ENCODE peak calls at places on chromosomes 1 and 21, in ten cellular contexts. One of them, this sample, is unnamed.

GRCh38 chr1:153100241-153100640 is 5.9 kb upstream of the SPRR2E start:
- DNase-seq in HS-5: peak; percentile 82
- DNase-seq in mucosa of gallbladder: no peak
- DNase-seq in LoVo: peak; percentile 32
- DNase-seq in sciatic nerve: no peak
- DNase-seq in CD8-positive, alpha-beta memory T cell: no peak
- DNase-seq in stimulated activated naive CD8-positive, alpha-beta T cell treated with anti-CD3 and anti-CD28 coated beads, Interleukin-15, Interleukin-2, amounts not matched to agents 100 U/mL and 50 U/mL, for 24 hours: no peak
- DNase-seq in fibroblast of mammary gland: no peak
- DNase-seq in transverse colon: no peak
- DNase-seq in CD8-positive, alpha-beta T cell: no peak
- DNase-seq in this sample: peak; percentile 92

GRCh38 chr1:156445789-156446263 is 54.7 kb downstream of the MEF2D start:
- DNase-seq in sciatic nerve: peak; percentile 88
- DNase-seq in CD8-positive, alpha-beta T cell: peak; percentile 86
- DNase-seq in stimulated activated naive CD8-positive, alpha-beta T cell treated with anti-CD3 and anti-CD28 coated beads, Interleukin-15, Interleukin-2, amounts not matched to agents 100 U/mL and 50 U/mL, for 24 hours: peak; percentile 86
- DNase-seq in fibroblast of mammary gland: peak; percentile 79
- DNase-seq in LoVo: peak; percentile 84
- DNase-seq in HS-5: peak; percentile 73
- DNase-seq in transverse colon: peak; percentile 85
- DNase-seq in mucosa of gallbladder: peak; percentile 74
- DNase-seq in CD8-positive, alpha-beta memory T cell: peak; percentile 73
- DNase-seq in this sample: no peak

GRCh38 chr21:28885853-28886177 is 106.9 kb downstream of the LTN1 start:
- DNase-seq in sciatic nerve: no peak
- DNase-seq in fibroblast of mammary gland: peak; percentile 88
- DNase-seq in CD8-positive, alpha-beta T cell: no peak
- DNase-seq in HS-5: peak; percentile 40
- DNase-seq in stimulated activated naive CD8-positive, alpha-beta T cell treated with anti-CD3 and anti-CD28 coated beads, Interleukin-15, Interleukin-2, amounts not matched to agents 100 U/mL and 50 U/mL, for 24 hours: no peak
- DNase-seq in CD8-positive, alpha-beta memory T cell: no peak
- DNase-seq in transverse colon: no peak
- DNase-seq in mucosa of gallbladder: no peak
- DNase-seq in LoVo: no peak
- DNase-seq in this sample: no peak

GRCh38 chr1:112256413-112256812 is 139.6 kb upstream of the CTTNBP2NL start:
- DNase-seq in stimulated activated naive CD8-positive, alpha-beta T cell treated with anti-CD3 and anti-CD28 coated beads, Interleukin-15, Interleukin-2, amounts not matched to agents 100 U/mL and 50 U/mL, for 24 hours: no peak
- DNase-seq in LoVo: no peak
- DNase-seq in mucosa of gallbladder: no peak
- DNase-seq in transverse colon: no peak
- DNase-seq in fibroblast of mammary gland: no peak
- DNase-seq in HS-5: no peak
- DNase-seq in CD8-positive, alpha-beta T cell: no peak
- DNase-seq in sciatic nerve: no peak
- DNase-seq in CD8-positive, alpha-beta memory T cell: no peak
- DNase-seq in this sample: no peak

GRCh38 chr1:25568834-25569598 is 25.6 kb downstream of the LDLRAP1 start:
- DNase-seq in stimulated activated naive CD8-positive, alpha-beta T cell treated with anti-CD3 and anti-CD28 coated beads, Interleukin-15, Interleukin-2, amounts not matched to agents 100 U/mL and 50 U/mL, for 24 hours: peak; percentile 64
- DNase-seq in LoVo: no peak
- DNase-seq in CD8-positive, alpha-beta memory T cell: no peak
- DNase-seq in fibroblast of mammary gland: peak; percentile 89
- DNase-seq in CD8-positive, alpha-beta T cell: no peak
- DNase-seq in transverse colon: no peak
- DNase-seq in sciatic nerve: no peak
- DNase-seq in mucosa of gallbladder: no peak
- DNase-seq in HS-5: peak; percentile 66
- DNase-seq in this sample: peak; percentile 79

GRCh38 chr1:61463220-61463619 is 261.7 kb downstream of the TM2D1 start:
- DNase-seq in fibroblast of mammary gland: no peak
- DNase-seq in LoVo: no peak
- DNase-seq in CD8-positive, alpha-beta memory T cell: no peak
- DNase-seq in sciatic nerve: no peak
- DNase-seq in transverse colon: no peak
- DNase-seq in stimulated activated naive CD8-positive, alpha-beta T cell treated with anti-CD3 and anti-CD28 coated beads, Interleukin-15, Interleukin-2, amounts not matched to agents 100 U/mL and 50 U/mL, for 24 hours: no peak
- DNase-seq in CD8-positive, alpha-beta T cell: no peak
- DNase-seq in mucosa of gallbladder: no peak
- DNase-seq in HS-5: no peak
- DNase-seq in this sample: no peak

GRCh38 chr1:226890331-226891108 is 20.1 kb downstream of the PSEN2 start:
- DNase-seq in LoVo: no peak
- DNase-seq in CD8-positive, alpha-beta T cell: no peak
- DNase-seq in CD8-positive, alpha-beta memory T cell: no peak
- DNase-seq in mucosa of gallbladder: no peak
- DNase-seq in transverse colon: no peak
- DNase-seq in sciatic nerve: no peak
- DNase-seq in stimulated activated naive CD8-positive, alpha-beta T cell treated with anti-CD3 and anti-CD28 coated beads, Interleukin-15, Interleukin-2, amounts not matched to agents 100 U/mL and 50 U/mL, for 24 hours: no peak
- DNase-seq in fibroblast of mammary gland: no peak
- DNase-seq in HS-5: no peak
- DNase-seq in this sample: no peak

GRCh38 chr1:107352850-107353249 is 212.0 kb downstream of the NTNG1 start:
- DNase-seq in sciatic nerve: no peak
- DNase-seq in mucosa of gallbladder: no peak
- DNase-seq in HS-5: no peak
- DNase-seq in CD8-positive, alpha-beta memory T cell: no peak
- DNase-seq in transverse colon: no peak
- DNase-seq in CD8-positive, alpha-beta T cell: no peak
- DNase-seq in fibroblast of mammary gland: no peak
- DNase-seq in LoVo: no peak
- DNase-seq in stimulated activated naive CD8-positive, alpha-beta T cell treated with anti-CD3 and anti-CD28 coated beads, Interleukin-15, Interleukin-2, amounts not matched to agents 100 U/mL and 50 U/mL, for 24 hours: no peak
- DNase-seq in this sample: no peak

GRCh38 chr1:32068891-32069590 is 3.7 kb upstream of the TMEM39B start:
- DNase-seq in LoVo: no peak
- DNase-seq in sciatic nerve: no peak
- DNase-seq in CD8-positive, alpha-beta memory T cell: no peak
- DNase-seq in fibroblast of mammary gland: peak; percentile 66
- DNase-seq in CD8-positive, alpha-beta T cell: no peak
- DNase-seq in stimulated activated naive CD8-positive, alpha-beta T cell treated with anti-CD3 and anti-CD28 coated beads, Interleukin-15, Interleukin-2, amounts not matched to agents 100 U/mL and 50 U/mL, for 24 hours: no peak
- DNase-seq in HS-5: no peak
- DNase-seq in mucosa of gallbladder: no peak
- DNase-seq in transverse colon: no peak
- DNase-seq in this sample: peak; percentile 48

GRCh38 chr1:197884173-197884572 is 18.3 kb upstream of the C1orf53 start:
- DNase-seq in HS-5: no peak
- DNase-seq in sciatic nerve: no peak
- DNase-seq in fibroblast of mammary gland: no peak
- DNase-seq in CD8-positive, alpha-beta memory T cell: no peak
- DNase-seq in transverse colon: no peak
- DNase-seq in stimulated activated naive CD8-positive, alpha-beta T cell treated with anti-CD3 and anti-CD28 coated beads, Interleukin-15, Interleukin-2, amounts not matched to agents 100 U/mL and 50 U/mL, for 24 hours: no peak
- DNase-seq in CD8-positive, alpha-beta T cell: no peak
- DNase-seq in mucosa of gallbladder: peak; percentile 51
- DNase-seq in LoVo: no peak
- DNase-seq in this sample: no peak

GRCh38 chr21:29343517-29343916 is 44.8 kb downstream of the BACH1 start:
- DNase-seq in fibroblast of mammary gland: peak; percentile 84
- DNase-seq in transverse colon: no peak
- DNase-seq in LoVo: no peak
- DNase-seq in CD8-positive, alpha-beta T cell: no peak
- DNase-seq in sciatic nerve: no peak
- DNase-seq in stimulated activated naive CD8-positive, alpha-beta T cell treated with anti-CD3 and anti-CD28 coated beads, Interleukin-15, Interleukin-2, amounts not matched to agents 100 U/mL and 50 U/mL, for 24 hours: no peak
- DNase-seq in CD8-positive, alpha-beta memory T cell: no peak
- DNase-seq in HS-5: peak; percentile 77
- DNase-seq in mucosa of gallbladder: no peak
- DNase-seq in this sample: peak; percentile 32

GRCh38 chr21:26732442-26733221 is 112.6 kb downstream of the ADAMTS1 start:
- DNase-seq in CD8-positive, alpha-beta memory T cell: no peak
- DNase-seq in mucosa of gallbladder: peak; percentile 46
- DNase-seq in stimulated activated naive CD8-positive, alpha-beta T cell treated with anti-CD3 and anti-CD28 coated beads, Interleukin-15, Interleukin-2, amounts not matched to agents 100 U/mL and 50 U/mL, for 24 hours: peak; percentile 22
- DNase-seq in sciatic nerve: peak; percentile 69
- DNase-seq in CD8-positive, alpha-beta T cell: no peak
- DNase-seq in HS-5: no peak
- DNase-seq in transverse colon: peak; percentile 21
- DNase-seq in fibroblast of mammary gland: peak; percentile 60
- DNase-seq in LoVo: no peak
- DNase-seq in this sample: no peak

GRCh38 chr1:228956864-228957263 is 221.6 kb downstream of the RHOU start:
- DNase-seq in sciatic nerve: no peak
- DNase-seq in CD8-positive, alpha-beta memory T cell: no peak
- DNase-seq in transverse colon: no peak
- DNase-seq in HS-5: peak; percentile 16
- DNase-seq in fibroblast of mammary gland: peak; percentile 70
- DNase-seq in stimulated activated naive CD8-positive, alpha-beta T cell treated with anti-CD3 and anti-CD28 coated beads, Interleukin-15, Interleukin-2, amounts not matched to agents 100 U/mL and 50 U/mL, for 24 hours: no peak
- DNase-seq in CD8-positive, alpha-beta T cell: no peak
- DNase-seq in LoVo: no peak
- DNase-seq in mucosa of gallbladder: no peak
- DNase-seq in this sample: no peak

GRCh38 chr21:43767980-43768867 is 7.9 kb downstream of the CSTB start:
- DNase-seq in HS-5: peak; percentile 22
- DNase-seq in CD8-positive, alpha-beta T cell: no peak
- DNase-seq in mucosa of gallbladder: peak; percentile 77
- DNase-seq in sciatic nerve: no peak
- DNase-seq in CD8-positive, alpha-beta memory T cell: no peak
- DNase-seq in stimulated activated naive CD8-positive, alpha-beta T cell treated with anti-CD3 and anti-CD28 coated beads, Interleukin-15, Interleukin-2, amounts not matched to agents 100 U/mL and 50 U/mL, for 24 hours: no peak
- DNase-seq in fibroblast of mammary gland: peak; percentile 93
- DNase-seq in LoVo: peak; percentile 92
- DNase-seq in transverse colon: peak; percentile 82
- DNase-seq in this sample: peak; percentile 57

GRCh38 chr21:46311568-46311967 is 12.1 kb downstream of the C21orf58 start:
- DNase-seq in transverse colon: no peak
- DNase-seq in LoVo: no peak
- DNase-seq in sciatic nerve: no peak
- DNase-seq in mucosa of gallbladder: no peak
- DNase-seq in fibroblast of mammary gland: no peak
- DNase-seq in CD8-positive, alpha-beta T cell: no peak
- DNase-seq in stimulated activated naive CD8-positive, alpha-beta T cell treated with anti-CD3 and anti-CD28 coated beads, Interleukin-15, Interleukin-2, amounts not matched to agents 100 U/mL and 50 U/mL, for 24 hours: no peak
- DNase-seq in CD8-positive, alpha-beta memory T cell: no peak
- DNase-seq in HS-5: no peak
- DNase-seq in this sample: no peak

GRCh38 chr1:169528214-169529067 is 42.7 kb upstream of the SLC19A2 start:
- DNase-seq in fibroblast of mammary gland: no peak
- DNase-seq in CD8-positive, alpha-beta memory T cell: no peak
- DNase-seq in HS-5: no peak
- DNase-seq in mucosa of gallbladder: no peak
- DNase-seq in stimulated activated naive CD8-positive, alpha-beta T cell treated with anti-CD3 and anti-CD28 coated beads, Interleukin-15, Interleukin-2, amounts not matched to agents 100 U/mL and 50 U/mL, for 24 hours: no peak
- DNase-seq in transverse colon: no peak
- DNase-seq in CD8-positive, alpha-beta T cell: no peak
- DNase-seq in LoVo: no peak
- DNase-seq in sciatic nerve: no peak
- DNase-seq in this sample: peak; percentile 7

GRCh38 chr1:9416918-9417500 is 122.3 kb upstream of the SLC25A33 start:
- DNase-seq in CD8-positive, alpha-beta T cell: no peak
- DNase-seq in stimulated activated naive CD8-positive, alpha-beta T cell treated with anti-CD3 and anti-CD28 coated beads, Interleukin-15, Interleukin-2, amounts not matched to agents 100 U/mL and 50 U/mL, for 24 hours: no peak
- DNase-seq in LoVo: no peak
- DNase-seq in CD8-positive, alpha-beta memory T cell: no peak
- DNase-seq in HS-5: no peak
- DNase-seq in mucosa of gallbladder: no peak
- DNase-seq in fibroblast of mammary gland: no peak
- DNase-seq in sciatic nerve: no peak
- DNase-seq in transverse colon: no peak
- DNase-seq in this sample: no peak

GRCh38 chr1:227946624-227947424 is 908 bp downstream of the WNT9A start:
- DNase-seq in LoVo: peak; percentile 86
- DNase-seq in fibroblast of mammary gland: peak; percentile 54
- DNase-seq in CD8-positive, alpha-beta memory T cell: peak; percentile 42
- DNase-seq in mucosa of gallbladder: peak; percentile 71
- DNase-seq in stimulated activated naive CD8-positive, alpha-beta T cell treated with anti-CD3 and anti-CD28 coated beads, Interleukin-15, Interleukin-2, amounts not matched to agents 100 U/mL and 50 U/mL, for 24 hours: peak; percentile 69
- DNase-seq in transverse colon: peak; percentile 84
- DNase-seq in HS-5: no peak
- DNase-seq in sciatic nerve: peak; percentile 87
- DNase-seq in CD8-positive, alpha-beta T cell: peak; percentile 82
- DNase-seq in this sample: peak; percentile 47

GRCh38 chr1:89022167-89022959 is at the start of gene GBP3:
- DNase-seq in CD8-positive, alpha-beta memory T cell: no peak
- DNase-seq in HS-5: peak; percentile 60
- DNase-seq in CD8-positive, alpha-beta T cell: no peak
- DNase-seq in LoVo: peak; percentile 69
- DNase-seq in sciatic nerve: no peak
- DNase-seq in fibroblast of mammary gland: peak; percentile 72
- DNase-seq in mucosa of gallbladder: no peak
- DNase-seq in transverse colon: no peak
- DNase-seq in stimulated activated naive CD8-positive, alpha-beta T cell treated with anti-CD3 and anti-CD28 coated beads, Interleukin-15, Interleukin-2, amounts not matched to agents 100 U/mL and 50 U/mL, for 24 hours: no peak
- DNase-seq in this sample: peak; percentile 37

GRCh38 chr1:196317535-196318522 is 290.4 kb downstream of the KCNT2 start:
- DNase-seq in sciatic nerve: no peak
- DNase-seq in mucosa of gallbladder: no peak
- DNase-seq in LoVo: peak; percentile 29
- DNase-seq in HS-5: no peak
- DNase-seq in CD8-positive, alpha-beta T cell: no peak
- DNase-seq in CD8-positive, alpha-beta memory T cell: no peak
- DNase-seq in fibroblast of mammary gland: peak; percentile 51
- DNase-seq in stimulated activated naive CD8-positive, alpha-beta T cell treated with anti-CD3 and anti-CD28 coated beads, Interleukin-15, Interleukin-2, amounts not matched to agents 100 U/mL and 50 U/mL, for 24 hours: no peak
- DNase-seq in transverse colon: no peak
- DNase-seq in this sample: no peak

GRCh38 chr1:165629848-165630628 is 996 bp upstream of the MGST3 start:
- DNase-seq in LoVo: no peak
- DNase-seq in mucosa of gallbladder: no peak
- DNase-seq in transverse colon: no peak
- DNase-seq in sciatic nerve: no peak
- DNase-seq in stimulated activated naive CD8-positive, alpha-beta T cell treated with anti-CD3 and anti-CD28 coated beads, Interleukin-15, Interleukin-2, amounts not matched to agents 100 U/mL and 50 U/mL, for 24 hours: no peak
- DNase-seq in CD8-positive, alpha-beta memory T cell: no peak
- DNase-seq in HS-5: no peak
- DNase-seq in CD8-positive, alpha-beta T cell: no peak
- DNase-seq in fibroblast of mammary gland: no peak
- DNase-seq in this sample: no peak

GRCh38 chr1:61050541-61051454 is 31.6 kb upstream of the NFIA start:
- DNase-seq in sciatic nerve: peak; percentile 82
- DNase-seq in HS-5: no peak
- DNase-seq in CD8-positive, alpha-beta T cell: no peak
- DNase-seq in CD8-positive, alpha-beta memory T cell: peak; percentile 16
- DNase-seq in LoVo: peak; percentile 44
- DNase-seq in stimulated activated naive CD8-positive, alpha-beta T cell treated with anti-CD3 and anti-CD28 coated beads, Interleukin-15, Interleukin-2, amounts not matched to agents 100 U/mL and 50 U/mL, for 24 hours: peak; percentile 28
- DNase-seq in transverse colon: peak; percentile 59
- DNase-seq in fibroblast of mammary gland: no peak
- DNase-seq in mucosa of gallbladder: peak; percentile 44
- DNase-seq in this sample: no peak

GRCh38 chr1:16082283-16083038 is 9.0 kb upstream of the FAM131C start:
- DNase-seq in HS-5: no peak
- DNase-seq in mucosa of gallbladder: no peak
- DNase-seq in sciatic nerve: peak; percentile 80
- DNase-seq in CD8-positive, alpha-beta T cell: peak; percentile 75
- DNase-seq in fibroblast of mammary gland: peak; percentile 65
- DNase-seq in LoVo: peak; percentile 62
- DNase-seq in transverse colon: peak; percentile 82
- DNase-seq in CD8-positive, alpha-beta memory T cell: peak; percentile 42
- DNase-seq in stimulated activated naive CD8-positive, alpha-beta T cell treated with anti-CD3 and anti-CD28 coated beads, Interleukin-15, Interleukin-2, amounts not matched to agents 100 U/mL and 50 U/mL, for 24 hours: peak; percentile 79
- DNase-seq in this sample: peak; percentile 51

GRCh38 chr1:16163882-16164820 is 8.3 kb upstream of the EPHA2 start:
- DNase-seq in LoVo: peak; percentile 76
- DNase-seq in mucosa of gallbladder: no peak
- DNase-seq in CD8-positive, alpha-beta memory T cell: no peak
- DNase-seq in CD8-positive, alpha-beta T cell: no peak
- DNase-seq in transverse colon: no peak
- DNase-seq in stimulated activated naive CD8-positive, alpha-beta T cell treated with anti-CD3 and anti-CD28 coated beads, Interleukin-15, Interleukin-2, amounts not matched to agents 100 U/mL and 50 U/mL, for 24 hours: no peak
- DNase-seq in fibroblast of mammary gland: peak; percentile 99
- DNase-seq in HS-5: peak; percentile 85
- DNase-seq in sciatic nerve: no peak
- DNase-seq in this sample: peak; percentile 94

GRCh38 chr1:156014829-156015228 is 5.9 kb downstream of the SSR2 start:
- DNase-seq in stimulated activated naive CD8-positive, alpha-beta T cell treated with anti-CD3 and anti-CD28 coated beads, Interleukin-15, Interleukin-2, amounts not matched to agents 100 U/mL and 50 U/mL, for 24 hours: no peak
- DNase-seq in transverse colon: no peak
- DNase-seq in CD8-positive, alpha-beta T cell: no peak
- DNase-seq in LoVo: no peak
- DNase-seq in fibroblast of mammary gland: no peak
- DNase-seq in CD8-positive, alpha-beta memory T cell: no peak
- DNase-seq in HS-5: no peak
- DNase-seq in sciatic nerve: no peak
- DNase-seq in mucosa of gallbladder: no peak
- DNase-seq in this sample: no peak

GRCh38 chr1:15950763-15951295 is 25.1 kb downstream of the ZBTB17 start:
- DNase-seq in fibroblast of mammary gland: peak; percentile 51
- DNase-seq in sciatic nerve: no peak
- DNase-seq in HS-5: no peak
- DNase-seq in CD8-positive, alpha-beta memory T cell: peak; percentile 61
- DNase-seq in transverse colon: no peak
- DNase-seq in LoVo: no peak
- DNase-seq in mucosa of gallbladder: no peak
- DNase-seq in stimulated activated naive CD8-positive, alpha-beta T cell treated with anti-CD3 and anti-CD28 coated beads, Interleukin-15, Interleukin-2, amounts not matched to agents 100 U/mL and 50 U/mL, for 24 hours: peak; percentile 89
- DNase-seq in CD8-positive, alpha-beta T cell: no peak
- DNase-seq in this sample: no peak

GRCh38 chr1:234618726-234619049 is 8.7 kb upstream of the IRF2BP2 start:
- DNase-seq in fibroblast of mammary gland: no peak
- DNase-seq in sciatic nerve: no peak
- DNase-seq in stimulated activated naive CD8-positive, alpha-beta T cell treated with anti-CD3 and anti-CD28 coated beads, Interleukin-15, Interleukin-2, amounts not matched to agents 100 U/mL and 50 U/mL, for 24 hours: no peak
- DNase-seq in CD8-positive, alpha-beta memory T cell: no peak
- DNase-seq in HS-5: no peak
- DNase-seq in LoVo: no peak
- DNase-seq in CD8-positive, alpha-beta T cell: no peak
- DNase-seq in transverse colon: no peak
- DNase-seq in mucosa of gallbladder: no peak
- DNase-seq in this sample: no peak

GRCh38 chr1:41350055-41350378 is 11.2 kb upstream of the FOXO6 start:
- DNase-seq in transverse colon: no peak
- DNase-seq in stimulated activated naive CD8-positive, alpha-beta T cell treated with anti-CD3 and anti-CD28 coated beads, Interleukin-15, Interleukin-2, amounts not matched to agents 100 U/mL and 50 U/mL, for 24 hours: no peak
- DNase-seq in HS-5: no peak
- DNase-seq in fibroblast of mammary gland: no peak
- DNase-seq in LoVo: no peak
- DNase-seq in CD8-positive, alpha-beta memory T cell: no peak
- DNase-seq in mucosa of gallbladder: no peak
- DNase-seq in sciatic nerve: no peak
- DNase-seq in CD8-positive, alpha-beta T cell: no peak
- DNase-seq in this sample: no peak

This sample was measured in foreskin keratinocyte.